ENCODE peak calls at places on chromosomes 7 and 10, in seven cellular contexts. O is coronary artery, C is brain microvascular endothelial cell, R is right atrium auricular region, V is breast epithelium, J is fibroblast of pulmonary artery, X is lung. B is an unnamed sample.
A peak's percentile ranks its signal among the peaks of the same experiment; 100 is the strongest.

GRCh38 chr10:101959349-101959916 is 96.5 kb downstream of the ARMH3 start:
- DNase-seq in O (no peak), C (no peak), R (no peak), V (no peak), J (no peak), X (no peak), B (no peak)

GRCh38 chr7:2950578-2950977 is 93.1 kb downstream of the CARD11 start:
- DNase-seq in O (no peak), C (no peak), R (no peak), V (no peak), J (no peak), X (no peak), B (no peak)

GRCh38 chr7:47253650-47254080 is 328.2 kb downstream of the TNS3 start:
- DNase-seq in O (no peak), C (peak; percentile 52), R (peak; percentile 73), V (no peak), J (peak; percentile 58), X (no peak), B (peak; percentile 39)

GRCh38 chr10:121522841-121523240 is 75.4 kb downstream of the FGFR2 start:
- DNase-seq in O (no peak), C (no peak), R (no peak), V (no peak), J (no peak), X (no peak), B (no peak)

GRCh38 chr7:75639893-75640600 is 98.7 kb downstream of the HIP1 start:
- DNase-seq in O (no peak), C (no peak), R (no peak), V (no peak), J (no peak), X (no peak), B (no peak)

GRCh38 chr10:79937661-79938226 is 11.2 kb downstream of the SFTPD start:
- DNase-seq in O (peak; percentile 54), C (no peak), R (peak; percentile 48), V (no peak), J (no peak), X (peak; percentile 24), B (no peak)

GRCh38 chr10:5550621-5551530 is 26.1 kb downstream of the CALML3 start:
- DNase-seq in O (no peak), C (peak; percentile 44), R (no peak), V (peak; percentile 50), J (no peak), X (no peak), B (no peak)

GRCh38 chr7:98968621-98969020 is 90.3 kb downstream of the TRRAP start:
- DNase-seq in O (no peak), C (no peak), R (no peak), V (no peak), J (no peak), X (no peak), B (no peak)

GRCh38 chr10:27983144-27983543 is 15.7 kb downstream of the ODAD2 start:
- DNase-seq in O (no peak), C (no peak), R (no peak), V (no peak), J (no peak), X (no peak), B (no peak)

GRCh38 chr7:21653623-21654022 is 110.8 kb downstream of the DNAH11 start:
- DNase-seq in O (no peak), C (no peak), R (no peak), V (no peak), J (no peak), X (no peak), B (no peak)

DNA sequence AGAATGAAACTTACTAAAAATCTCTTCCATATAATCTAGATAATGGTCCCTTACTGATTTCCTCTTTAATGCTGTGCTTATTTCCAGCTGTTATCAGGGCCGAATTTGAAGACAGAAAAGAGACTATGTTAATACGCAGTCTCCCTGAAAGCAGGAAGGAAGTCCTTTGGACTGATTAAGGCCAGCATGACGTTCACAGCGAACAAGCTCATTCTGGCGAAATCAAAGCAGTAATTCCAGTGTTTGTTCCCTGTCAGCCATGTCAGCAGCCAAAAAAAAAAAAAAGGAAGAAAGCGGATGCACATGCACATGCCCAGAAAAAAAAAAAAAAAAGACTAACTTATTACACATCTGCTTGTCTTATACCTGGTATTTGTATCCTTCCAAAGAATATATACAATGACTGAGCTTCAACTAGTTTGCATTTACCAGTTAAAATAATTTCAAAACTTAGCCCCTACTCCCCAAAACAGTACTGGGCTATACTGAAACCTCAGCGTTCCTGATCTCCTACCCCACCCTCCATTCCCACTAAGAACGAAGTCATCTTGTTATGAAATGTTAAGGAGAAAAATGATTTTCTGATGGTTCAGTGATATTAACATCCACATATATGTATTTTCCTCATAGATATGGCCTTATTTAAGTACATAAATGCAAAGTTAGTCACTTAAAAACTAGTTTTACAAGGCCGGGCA is 29.0 kb upstream of the ANAPC16 start:
- DNase-seq in O (no peak), C (no peak), R (peak; percentile 76), V (no peak), J (peak; percentile 97), X (no peak), B (peak; percentile 84)
- H3K4me3 ChIP-seq in O (peak overlapping the region; percentile 35), C (no peak overlapping the region), R (no peak overlapping the region), V (no peak overlapping the region), J (peak overlapping the region; percentile 33), X (no peak overlapping the region), B (no peak overlapping the region)

DNA sequence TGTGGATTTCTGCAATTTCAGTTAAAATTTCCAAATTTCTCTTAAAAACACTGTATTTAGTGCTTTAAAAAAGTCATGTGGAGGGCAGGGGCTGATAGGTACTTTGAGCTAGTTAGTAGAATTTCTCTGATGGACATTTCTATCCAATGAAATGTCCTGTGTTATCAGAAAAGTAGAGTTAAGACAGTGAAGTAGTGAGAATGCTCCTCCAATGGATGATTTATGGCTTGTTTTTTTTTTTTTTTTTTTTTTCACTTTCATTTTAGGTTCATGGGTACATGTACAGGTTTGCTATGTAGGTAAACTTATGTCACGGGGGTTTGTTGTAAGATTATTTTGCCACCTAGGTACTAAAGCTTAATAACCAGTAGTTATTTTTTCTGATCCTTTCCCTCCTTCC is 55.0 kb downstream of the BTAF1 start:
- DNase-seq in O (no peak), C (no peak), R (no peak), V (no peak), J (no peak), X (no peak), B (no peak)
- TF ChIP-seq CTCF in O (no peak), C (no peak), R (no peak), V (no peak), J (no peak), X (no peak), B (no peak)

GRCh38 chr7:142798451-142799438 is 28.0 kb downstream of the PRSS2 start:
- DNase-seq in O (peak; percentile 41), C (no peak), R (peak; percentile 50), V (no peak), J (no peak), X (no peak), B (no peak)

GRCh38 chr7:142797799-142798377 is 27.1 kb downstream of the PRSS2 start:
- DNase-seq in O (peak; percentile 43), C (no peak), R (peak; percentile 38), V (no peak), J (no peak), X (no peak), B (no peak)

GRCh38 chr7:142796501-142797341 is 26.0 kb downstream of the PRSS2 start:
- DNase-seq in O (peak; percentile 69), C (peak; percentile 25), R (peak; percentile 55), V (no peak), J (no peak), X (no peak), B (no peak)

GRCh38 chr7:142796001-142796500 is 25.3 kb downstream of the PRSS2 start:
- DNase-seq in O (peak; percentile 31), C (no peak), R (peak; percentile 18), V (no peak), J (no peak), X (no peak), B (no peak)

GRCh38 chr7:142797342-142797798 is 26.6 kb downstream of the PRSS2 start:
- DNase-seq in O (no peak), C (no peak), R (peak; percentile 56), V (no peak), J (no peak), X (no peak), B (no peak)
- H3K4me3 ChIP-seq in O (peak overlapping the region; percentile 58), C (peak overlapping the region; percentile 72), R (peak overlapping the region; percentile 41), V (peak overlapping the region; percentile 44), J (peak overlapping the region; percentile 26), X (peak overlapping the region; percentile 9), B (peak overlapping the region; percentile 67)

GRCh38 chr10:95201736-95202135 is 7.7 kb downstream of the ACSM6 start:
- DNase-seq in O (no peak), C (peak; percentile 21), R (no peak), V (no peak), J (peak; percentile 33), X (no peak), B (peak; percentile 20)
- TF ChIP-seq CTCF in O (no peak), C (peak; percentile 74), R (no peak), V (no peak), J (peak; percentile 37), X (no peak), B (peak; percentile 34)

GRCh38 chr7:29332875-29333482 is 138.4 kb downstream of the CHN2 start:
- DNase-seq in O (no peak), C (no peak), R (no peak), V (no peak), J (no peak), X (no peak), B (no peak)
- H3K4me3 ChIP-seq in O (peak overlapping the region; percentile 20), C (no peak overlapping the region), R (no peak overlapping the region), V (no peak overlapping the region), J (no peak overlapping the region), X (no peak overlapping the region), B (no peak overlapping the region)

B was measured in fibroblast of the aortic adventitia.